ENCODE peak calls at places on chromosomes 4 and X, in five cellular contexts. T is NCI-H1105 treated with DMSO at 0.1 percent for 48 hours, P is AG08395, M is transverse colon, H is fibroblast of mammary gland. J is an unnamed sample.

GRCh38 chrX:99480728-99481127 is 929.3 kb downstream of the PCDH19 start:
- DNase-seq in P (no peak), M (no peak), T (no peak), H (no peak), J (no peak)

GRCh38 chr4:103410401-103410800 is 212.3 kb upstream of the CENPE start:
- DNase-seq in M (no peak), P (no peak), H (no peak), T (no peak), J (no peak)

GRCh38 chrX:23380581-23380980 is 45.9 kb downstream of the PTCHD1 start:
- DNase-seq in P (no peak), H (no peak), M (no peak), T (no peak), J (no peak)

GRCh38 chr4:75598390-75598789 is 31.9 kb downstream of the CDKL2 start:
- DNase-seq in H (peak; percentile 38), P (no peak), T (no peak), M (no peak), J (no peak)

GRCh38 chr4:185256444-185256843 is 47.0 kb downstream of the SNX25 start:
- DNase-seq in T (no peak), M (no peak), H (peak; percentile 81), P (peak; percentile 9), J (no peak)

GRCh38 chr4:81353861-81354260 is 117.8 kb downstream of the RASGEF1B start:
- DNase-seq in T (no peak), M (no peak), P (no peak), H (peak; percentile 88), J (no peak)

GRCh38 chrX:136689441-136689840 is 41.5 kb downstream of the CD40LG start:
- DNase-seq in M (no peak), T (no peak), H (no peak), P (no peak), J (no peak)

GRCh38 chr4:158168606-158169005 is 4.2 kb downstream of the GASK1B start:
- DNase-seq in P (no peak), T (no peak), H (no peak), M (no peak), J (no peak)

GRCh38 chrX:134551365-134552095 is 91.6 kb downstream of the HPRT1 start:
- DNase-seq in P (peak; percentile 33), M (no peak), H (peak; percentile 72), T (no peak), J (no peak)

GRCh38 chr4:141130947-141131545 is 2.2 kb downstream of the RNF150 start:
- DNase-seq in M (no peak), T (no peak), P (no peak), H (no peak), J (no peak)

GRCh38 chr4:105572296-105572695 is 19.9 kb downstream of the ARHGEF38 start:
- DNase-seq in M (no peak), T (peak; percentile 21), P (no peak), H (no peak), J (no peak)